ENCODE peak calls at places on chromosomes 1 and 21, in six cellular contexts. F is memory B cell, S is LoVo, B is HS-5, E is Kasumi-1, N is NCI-H1092. L is an unnamed sample.

GRCh38 chr1:109933856-109934711 is 23.4 kb downstream of the CSF1 start:
- DNase-seq in F (no peak), S (no peak), B (peak; percentile 61), E (peak; percentile 23), N (no peak), L (no peak)

GRCh38 chr1:32701421-32701911 is 1.1 kb downstream of the SYNC start:
- DNase-seq in F (no peak), S (no peak), B (no peak), E (no peak), N (no peak), L (no peak)

GRCh38 chr1:9321480-9321849 is 28.8 kb downstream of the SPSB1 start:
- DNase-seq in F (no peak), S (no peak), B (no peak), E (no peak), N (no peak), L (no peak)

GRCh38 chr1:160398823-160399222 is 1.5 kb upstream of the VANGL2 start:
- DNase-seq in F (no peak), S (no peak), B (no peak), E (no peak), N (no peak), L (no peak)

GRCh38 chr1:179809506-179810366 is 66.6 kb downstream of the FAM163A start:
- DNase-seq in F (peak; percentile 61), S (peak; percentile 76), B (peak; percentile 28), E (peak; percentile 87), N (peak; percentile 80), L (peak; percentile 57)

GRCh38 chr1:72567511-72567910 is 285.2 kb upstream of the NEGR1 start:
- DNase-seq in F (no peak), S (no peak), B (no peak), E (no peak), N (no peak), L (no peak)

GRCh38 chr1:177309884-177310283 is 139.1 kb downstream of the BRINP2 start:
- DNase-seq in F (no peak), S (no peak), B (no peak), E (no peak), N (no peak), L (no peak)

GRCh38 chr1:47984175-47984789 is 12.9 kb downstream of the TRABD2B start:
- DNase-seq in F (no peak), S (no peak), B (no peak), E (no peak), N (no peak), L (no peak)

GRCh38 chr21:44082648-44083436 is 24.4 kb upstream of the PWP2 start:
- DNase-seq in F (no peak), S (no peak), B (no peak), E (no peak), N (no peak), L (no peak)

GRCh38 chr1:44390277-44390676 is 14.8 kb upstream of the RNF220 start:
- DNase-seq in F (no peak), S (peak; percentile 7), B (peak; percentile 70), E (no peak), N (no peak), L (no peak)

GRCh38 chr1:155909894-155910293 is 1.3 kb downstream of the RIT1 start:
- DNase-seq in F (no peak), S (no peak), B (no peak), E (peak; percentile 68), N (no peak), L (no peak)

GRCh38 chr1:33181906-33182305 is at the start of gene TRIM62:
- DNase-seq in F (peak; percentile 82), S (peak; percentile 85), B (no peak), E (peak; percentile 40), N (peak; percentile 89), L (peak; percentile 69)

L was measured in T-helper 17 cell.